ENCODE peak calls at places on chromosomes 7 and 10, in ten cellular contexts. G is gastrocnemius medialis; X is ELR; K is stimulated activated CD8-positive, alpha-beta memory T cell treated with anti-CD3 and anti-CD28 coated beads, Interleukin-15, amount 100 ng/mL, for 48 hours; R is memory B cell; U is NCI-H446; S is T-cell; I is kidney tubule cell; N is NCI-H2029 treated with DMSO at 0.1 percent for 48 hours; T is cardiac fibroblast. D is an unnamed sample.
A peak's percentile ranks its signal among the peaks of the same experiment; 100 is the strongest.

GRCh38 chr10:36802523-36803153 is 322.8 kb upstream of the ANKRD30A start:
- DNase-seq in G (no peak), R (no peak), U (peak; percentile 84), N (no peak), I (no peak), K (no peak), S (no peak), T (peak; percentile 35), X (no peak), D (no peak)

GRCh38 chr7:156017431-156017830 is 205.2 kb upstream of the SHH start:
- DNase-seq in T (no peak), I (no peak), K (no peak), R (no peak), N (no peak), S (no peak), U (no peak), X (no peak), G (no peak), D (no peak)

GRCh38 chr7:87451187-87451586 is 24.3 kb downstream of the ABCB4 start:
- DNase-seq in T (no peak), R (no peak), U (no peak), G (no peak), I (peak; percentile 14), S (no peak), N (no peak), X (no peak), K (no peak), D (no peak)

GRCh38 chr10:110400173-110400947 is 95.6 kb upstream of the SMNDC1 start:
- DNase-seq in X (peak; percentile 83), I (no peak), R (no peak), U (no peak), G (no peak), K (no peak), T (no peak), N (peak; percentile 6), S (no peak), D (no peak)

GRCh38 chr10:98328163-98328562 is 60.2 kb upstream of the LOXL4 start:
- DNase-seq in G (no peak), X (no peak), S (no peak), K (no peak), I (no peak), U (no peak), R (no peak), N (no peak), T (no peak), D (no peak)

GRCh38 chr10:92363498-92363897 is 72.5 kb downstream of the MARCHF5 start:
- DNase-seq in U (no peak), G (no peak), N (no peak), S (no peak), R (no peak), I (no peak), T (no peak), X (no peak), K (no peak), D (no peak)

GRCh38 chr7:142753366-142753765 is 4.1 kb downstream of the PRSS1 start:
- DNase-seq in T (no peak), R (no peak), S (no peak), G (no peak), N (no peak), X (no peak), K (no peak), U (no peak), I (peak; percentile 63), D (no peak)

GRCh38 chr10:74058658-74059057 is 60.7 kb downstream of the VCL start:
- DNase-seq in N (no peak), K (no peak), R (no peak), I (peak; percentile 37), T (peak; percentile 47), X (no peak), S (peak; percentile 5), G (no peak), U (no peak), D (no peak)

GRCh38 chr7:6479067-6479466 is 31.3 kb upstream of the DAGLB start:
- DNase-seq in T (no peak), X (no peak), U (no peak), R (no peak), G (no peak), I (no peak), S (no peak), K (no peak), N (no peak), D (no peak)

GRCh38 chr7:1385809-1386622 is 73.3 kb downstream of the MICALL2 start:
- DNase-seq in T (no peak), U (no peak), R (no peak), G (no peak), S (no peak), N (no peak), X (no peak), I (no peak), K (no peak), D (no peak)

GRCh38 chr10:56624082-56624481 is 263.0 kb upstream of the ZWINT start:
- DNase-seq in S (no peak), T (no peak), X (no peak), K (no peak), U (no peak), R (no peak), N (no peak), G (no peak), I (no peak), D (no peak)

GRCh38 chr7:18345641-18346234 is 149.8 kb upstream of the HDAC9 start:
- DNase-seq in X (peak; percentile 70), K (no peak), U (peak; percentile 69), T (peak; percentile 73), I (peak; percentile 56), S (no peak), G (no peak), R (peak; percentile 22), N (peak; percentile 55), D (no peak)

GRCh38 chr7:107891619-107892366 is 810 bp downstream of the DLD start:
- DNase-seq in I (peak; percentile 22), K (no peak), X (peak; percentile 49), U (no peak), G (no peak), R (no peak), S (no peak), N (no peak), T (peak; percentile 20), D (peak; percentile 31)

GRCh38 chr10:90885176-90885575 is 13.4 kb downstream of the RPP30 start:
- DNase-seq in G (no peak), X (peak; percentile 19), I (no peak), K (no peak), T (peak; percentile 73), R (no peak), N (no peak), S (no peak), U (no peak), D (no peak)

GRCh38 chr7:30469303-30469702 is 9.3 kb downstream of the NOD1 start:
- DNase-seq in G (no peak), N (no peak), U (peak; percentile 69), K (no peak), R (no peak), I (peak; percentile 95), X (peak; percentile 97), S (no peak), T (peak; percentile 100), D (no peak)

GRCh38 chr7:159012353-159013069 is 132.2 kb downstream of the VIPR2 start:
- DNase-seq in S (no peak), U (no peak), N (peak; percentile 84), G (peak; percentile 62), K (no peak), X (no peak), I (peak; percentile 9), R (no peak), T (peak; percentile 26), D (no peak)

GRCh38 chr10:3666525-3667302 is 118.3 kb downstream of the KLF6 start:
- DNase-seq in T (no peak), N (no peak), X (no peak), R (no peak), S (peak; percentile 25), G (peak; percentile 18), K (no peak), U (no peak), I (peak; percentile 20), D (no peak)

GRCh38 chr10:124341768-124342135 is 77.0 kb downstream of the OAT start:
- DNase-seq in S (peak; percentile 23), R (no peak), U (no peak), K (peak; percentile 60), G (no peak), I (no peak), N (no peak), T (no peak), X (no peak), D (no peak)

GRCh38 chr10:112981553-112981952 is 31.5 kb downstream of the TCF7L2 start:
- DNase-seq in I (no peak), T (no peak), K (peak; percentile 12), U (no peak), N (no peak), S (no peak), G (no peak), R (no peak), X (peak; percentile 56), D (no peak)

D was measured in central memory CD8-positive, alpha-beta T cell.